ENCODE peak calls at places on chromosomes 3 and 15, in eight cellular contexts. O is testis, I is lung microvascular endothelial cell, M is MM.1S, U is midbrain, Z is NCI-H2081, S is epithelial cell of proximal tubule, F is foreskin melanocyte. B is an unnamed sample.

GRCh38 chr3:71542548-71543370 is 40.8 kb downstream of the FOXP1 start:
- DNase-seq in O (peak), I (no peak), M (no peak), U (peak), Z (peak), S (no peak), F (peak), B (peak)

GRCh38 chr15:80706161-80706560 is 11.1 kb downstream of the ABHD17C start:
- DNase-seq in O (no peak), I (no peak), M (no peak), U (no peak), Z (peak), S (no peak), F (no peak), B (no peak)

GRCh38 chr15:38438031-38438986 is 15.6 kb upstream of the FAM98B start:
- DNase-seq in O (no peak), I (no peak), M (no peak), U (no peak), Z (no peak), S (no peak), F (no peak), B (no peak)

GRCh38 chr3:37453393-37454391 is 279.3 kb upstream of the LRRFIP2 start:
- DNase-seq in O (peak), I (peak), M (no peak), U (peak), Z (no peak), S (no peak), F (no peak), B (peak)

GRCh38 chr15:48385431-48385830 is 54.2 kb downstream of the DUT start:
- DNase-seq in O (no peak), I (peak), M (no peak), U (no peak), Z (no peak), S (no peak), F (no peak), B (no peak)

GRCh38 chr3:13300546-13301294 is 119.4 kb downstream of the NUP210 start:
- DNase-seq in O (no peak), I (no peak), M (no peak), U (no peak), Z (no peak), S (no peak), F (no peak), B (no peak)

GRCh38 chr3:63309780-63310179 is 31.7 kb downstream of the SYNPR start:
- DNase-seq in O (no peak), I (no peak), M (no peak), U (no peak), Z (no peak), S (no peak), F (no peak), B (no peak)

GRCh38 chr3:127408684-127409420 is 121.0 kb upstream of the PRR20G start:
- DNase-seq in O (no peak), I (no peak), M (no peak), U (no peak), Z (no peak), S (no peak), F (no peak), B (no peak)

GRCh38 chr15:64619880-64620839 is 155.2 kb downstream of the RBPMS2 start:
- DNase-seq in O (no peak), I (peak), M (no peak), U (no peak), Z (no peak), S (no peak), F (no peak), B (no peak)

GRCh38 chr3:49641921-49642707 is 32.0 kb upstream of the APEH start:
- DNase-seq in O (no peak), I (no peak), M (no peak), U (no peak), Z (no peak), S (no peak), F (no peak), B (peak)

GRCh38 chr3:128497305-128498126 is 4.5 kb upstream of the GATA2 start:
- DNase-seq in O (peak), I (peak), M (peak), U (peak), Z (peak), S (no peak), F (no peak), B (peak)

GRCh38 chr3:146222204-146223046 is 28.5 kb downstream of the PLSCR4 start:
- DNase-seq in O (no peak), I (peak), M (no peak), U (no peak), Z (no peak), S (peak), F (no peak), B (no peak)

GRCh38 chr3:30352919-30353318 is 253.5 kb upstream of the TGFBR2 start:
- DNase-seq in O (no peak), I (peak), M (no peak), U (no peak), Z (peak), S (no peak), F (no peak), B (no peak)

GRCh38 chr3:178568152-178568753 is 32.0 kb downstream of the KCNMB2 start:
- DNase-seq in O (no peak), I (no peak), M (no peak), U (no peak), Z (peak), S (no peak), F (no peak), B (no peak)

GRCh38 chr3:37197810-37198371 is 23.5 kb upstream of the LRRFIP2 start:
- DNase-seq in O (no peak), I (no peak), M (no peak), U (no peak), Z (no peak), S (peak), F (peak), B (peak)

GRCh38 chr3:58202917-58203360 is 7.8 kb downstream of the DNASE1L3 start:
- DNase-seq in O (no peak), I (no peak), M (no peak), U (no peak), Z (no peak), S (no peak), F (no peak), B (peak)

GRCh38 chr3:98561727-98562521 is 30.1 kb downstream of the GPR15 start:
- DNase-seq in O (no peak), I (no peak), M (no peak), U (no peak), Z (no peak), S (no peak), F (no peak), B (no peak)

GRCh38 chr3:44240061-44240460 is 1.6 kb upstream of the TOPAZ1 start:
- DNase-seq in O (no peak), I (no peak), M (no peak), U (no peak), Z (no peak), S (no peak), F (no peak), B (no peak)

GRCh38 chr15:85646538-85647091 is 148.1 kb downstream of the KLHL25 start:
- DNase-seq in O (no peak), I (no peak), M (no peak), U (no peak), Z (no peak), S (peak), F (no peak), B (no peak)

B was measured in cerebellar cortex.